ENCODE peak calls at places on chromosomes 7 and 10, in eight cellular contexts. One of them, this sample, is unnamed.

GRCh38 chr7:20412023-20412422 is 81.3 kb downstream of the ITGB8 start:
- DNase-seq in esophagus squamous epithelium: no peak
- DNase-seq in NCI-H2029 treated with DMSO at 0.1 percent for 48 hours: no peak
- DNase-seq in neural crest cell: no peak
- DNase-seq in cardiac fibroblast: no peak
- DNase-seq in T47D: no peak
- DNase-seq in GM13976: no peak
- DNase-seq in NCI-H187: no peak
- DNase-seq in this sample: no peak

GRCh38 chr10:60425392-60426110 is 35.9 kb upstream of the ANK3 start:
- DNase-seq in esophagus squamous epithelium: no peak
- DNase-seq in NCI-H2029 treated with DMSO at 0.1 percent for 48 hours: no peak
- DNase-seq in neural crest cell: no peak
- DNase-seq in cardiac fibroblast: peak; percentile 65
- DNase-seq in T47D: no peak
- DNase-seq in GM13976: no peak
- DNase-seq in NCI-H187: no peak
- DNase-seq in this sample: no peak

GRCh38 chr7:30049173-30049572 is 21.0 kb downstream of the PLEKHA8 start:
- DNase-seq in esophagus squamous epithelium: no peak
- DNase-seq in NCI-H2029 treated with DMSO at 0.1 percent for 48 hours: no peak
- DNase-seq in neural crest cell: no peak
- DNase-seq in cardiac fibroblast: no peak
- DNase-seq in T47D: no peak
- DNase-seq in GM13976: no peak
- DNase-seq in NCI-H187: no peak
- DNase-seq in this sample: no peak

GRCh38 chr10:28241766-28242399 is 61.0 kb downstream of the MPP7 start:
- DNase-seq in esophagus squamous epithelium: no peak
- DNase-seq in NCI-H2029 treated with DMSO at 0.1 percent for 48 hours: no peak
- DNase-seq in neural crest cell: peak; percentile 56
- DNase-seq in cardiac fibroblast: peak; percentile 67
- DNase-seq in T47D: peak; percentile 20
- DNase-seq in GM13976: peak; percentile 27
- DNase-seq in NCI-H187: peak; percentile 4
- DNase-seq in this sample: no peak

GRCh38 chr7:158378978-158379377 is 208.6 kb downstream of the PTPRN2 start:
- DNase-seq in esophagus squamous epithelium: no peak
- DNase-seq in NCI-H2029 treated with DMSO at 0.1 percent for 48 hours: no peak
- DNase-seq in neural crest cell: no peak
- DNase-seq in cardiac fibroblast: no peak
- DNase-seq in T47D: no peak
- DNase-seq in GM13976: no peak
- DNase-seq in NCI-H187: no peak
- DNase-seq in this sample: no peak

GRCh38 chr10:124743188-124744046 is 761 bp downstream of the FAM53B start:
- DNase-seq in esophagus squamous epithelium: no peak
- DNase-seq in NCI-H2029 treated with DMSO at 0.1 percent for 48 hours: no peak
- DNase-seq in neural crest cell: peak; percentile 34
- DNase-seq in cardiac fibroblast: peak; percentile 27
- DNase-seq in T47D: peak; percentile 25
- DNase-seq in GM13976: peak; percentile 60
- DNase-seq in NCI-H187: no peak
- DNase-seq in this sample: no peak

GRCh38 chr10:71255817-71256660 is 43.7 kb downstream of the UNC5B start:
- DNase-seq in esophagus squamous epithelium: no peak
- DNase-seq in NCI-H2029 treated with DMSO at 0.1 percent for 48 hours: peak; percentile 42
- DNase-seq in neural crest cell: no peak
- DNase-seq in cardiac fibroblast: peak; percentile 95
- DNase-seq in T47D: no peak
- DNase-seq in GM13976: no peak
- DNase-seq in NCI-H187: peak; percentile 20
- DNase-seq in this sample: no peak

GRCh38 chr7:1368682-1369571 is 90.3 kb downstream of the MICALL2 start:
- DNase-seq in esophagus squamous epithelium: no peak
- DNase-seq in NCI-H2029 treated with DMSO at 0.1 percent for 48 hours: no peak
- DNase-seq in neural crest cell: peak; percentile 82
- DNase-seq in cardiac fibroblast: no peak
- DNase-seq in T47D: no peak
- DNase-seq in GM13976: peak; percentile 83
- DNase-seq in NCI-H187: no peak
- DNase-seq in this sample: peak; percentile 39

GRCh38 chr10:1120761-1121160 is 64.6 kb downstream of the WDR37 start:
- DNase-seq in esophagus squamous epithelium: no peak
- DNase-seq in NCI-H2029 treated with DMSO at 0.1 percent for 48 hours: no peak
- DNase-seq in neural crest cell: no peak
- DNase-seq in cardiac fibroblast: no peak
- DNase-seq in T47D: no peak
- DNase-seq in GM13976: no peak
- DNase-seq in NCI-H187: peak; percentile 61
- DNase-seq in this sample: no peak

GRCh38 chr7:127532736-127533135 is 52.7 kb downstream of the GCC1 start:
- DNase-seq in esophagus squamous epithelium: no peak
- DNase-seq in NCI-H2029 treated with DMSO at 0.1 percent for 48 hours: no peak
- DNase-seq in neural crest cell: no peak
- DNase-seq in cardiac fibroblast: no peak
- DNase-seq in T47D: no peak
- DNase-seq in GM13976: no peak
- DNase-seq in NCI-H187: no peak
- DNase-seq in this sample: no peak